ENCODE peak calls at places on chromosomes 6 and 20, in seven cellular contexts. E, I, R, U, G, A and O are unnamed samples.

GRCh38 chr6:170263410-170263809 is 27.5 kb downstream of the DLL1 start:
- DNase-seq in E (no peak), I (no peak), R (no peak), U (no peak), G (no peak), A (no peak), O (no peak)

GRCh38 chr6:22082278-22082677 is 214.6 kb downstream of the PRL start:
- DNase-seq in E (peak), I (no peak), R (no peak), U (peak), G (no peak), A (no peak), O (no peak)

GRCh38 chr6:62150048-62150663 is 135.9 kb downstream of the KHDRBS2 start:
- DNase-seq in E (peak), I (no peak), R (no peak), U (peak), G (no peak), A (peak), O (peak)

GRCh38 chr6:7557652-7558051 is 16.2 kb downstream of the DSP start:
- DNase-seq in E (no peak), I (no peak), R (no peak), U (no peak), G (no peak), A (no peak), O (no peak)

GRCh38 chr6:57004292-57004691 is 42.2 kb upstream of the KIAA1586 start:
- DNase-seq in E (no peak), I (no peak), R (no peak), U (no peak), G (no peak), A (no peak), O (no peak)

GRCh38 chr20:46936415-46937139 is 41.9 kb downstream of the EYA2 start:
- DNase-seq in E (no peak), I (no peak), R (no peak), U (no peak), G (no peak), A (no peak), O (no peak)

GRCh38 chr6:128635219-128635618 is 114.8 kb upstream of the PTPRK start:
- DNase-seq in E (no peak), I (no peak), R (no peak), U (no peak), G (no peak), A (no peak), O (no peak)

GRCh38 chr20:17680128-17680835 is 1.8 kb downstream of the RRBP1 start:
- DNase-seq in E (peak), I (peak), R (peak), U (peak), G (peak), A (peak), O (peak)

GRCh38 chr6:153170511-153170910 is 39.4 kb upstream of the RGS17 start:
- DNase-seq in E (no peak), I (no peak), R (no peak), U (peak), G (no peak), A (peak), O (peak)

GRCh38 chr20:56358070-56358469 is 704 bp upstream of the FAM210B start:
- DNase-seq in E (no peak), I (no peak), R (no peak), U (no peak), G (no peak), A (no peak), O (no peak)

GRCh38 chr6:31689249-31690110 is 8.6 kb upstream of the LY6G5C start:
- DNase-seq in E (no peak), I (no peak), R (no peak), U (no peak), G (no peak), A (no peak), O (no peak)

GRCh38 chr6:16414205-16414604 is 175.8 kb downstream of the GMPR start:
- DNase-seq in E (no peak), I (no peak), R (no peak), U (no peak), G (no peak), A (no peak), O (no peak)

GRCh38 chr6:154594474-154595198 is 84.2 kb upstream of the CNKSR3 start:
- DNase-seq in E (no peak), I (no peak), R (no peak), U (no peak), G (no peak), A (no peak), O (no peak)

GRCh38 chr6:84003140-84003539 is 30.4 kb upstream of the MRAP2 start:
- DNase-seq in E (no peak), I (no peak), R (no peak), U (no peak), G (no peak), A (no peak), O (no peak)

GRCh38 chr20:63102720-63103375 is 96.1 kb upstream of the BHLHE23 start:
- DNase-seq in E (peak), I (no peak), R (peak), U (peak), G (peak), A (peak), O (no peak)

GRCh38 chr20:62367136-62367482 is at the start of gene LAMA5:
- DNase-seq in E (peak), I (no peak), R (no peak), U (no peak), G (peak), A (no peak), O (peak)

GRCh38 chr6:52482903-52483670 is 62.9 kb downstream of the EFHC1 start:
- DNase-seq in E (no peak), I (no peak), R (no peak), U (peak), G (no peak), A (no peak), O (peak)

GRCh38 chr20:41476013-41476441 is 109.4 kb upstream of the EMILIN3 start:
- DNase-seq in E (peak), I (no peak), R (no peak), U (peak), G (peak), A (no peak), O (peak)

GRCh38 chr20:45341579-45341938 is 6.7 kb downstream of the SDC4 start:
- DNase-seq in E (peak), I (no peak), R (no peak), U (no peak), G (no peak), A (no peak), O (no peak)

GRCh38 chr20:45340951-45341350 is 7.3 kb downstream of the SDC4 start:
- DNase-seq in E (no peak), I (no peak), R (no peak), U (no peak), G (no peak), A (no peak), O (no peak)

GRCh38 chr20:45343445-45343866 is 4.8 kb downstream of the SDC4 start:
- DNase-seq in E (peak), I (no peak), R (no peak), U (no peak), G (peak), A (no peak), O (peak)

GRCh38 chr20:45342863-45343444 is 5.3 kb downstream of the SDC4 start:
- DNase-seq in E (no peak), I (no peak), R (no peak), U (no peak), G (no peak), A (no peak), O (no peak)

GRCh38 chr20:45341939-45342862 is 6.0 kb downstream of the SDC4 start:
- DNase-seq in E (peak), I (peak), R (peak), U (peak), G (peak), A (no peak), O (peak)
- TF ChIP-seq POLR2A in E (peak), I (no peak), R (peak), U (peak), G (peak), A (no peak), O (peak)

GRCh38 chr6:159778131-159778530 is 11.3 kb downstream of the TCP1 start:
- DNase-seq in E (no peak), I (no peak), R (no peak), U (no peak), G (no peak), A (no peak), O (no peak)

GRCh38 chr6:159777240-159777904 is 12.0 kb downstream of the TCP1 start:
- DNase-seq in E (no peak), I (no peak), R (no peak), U (no peak), G (peak), A (no peak), O (no peak)

DNA sequence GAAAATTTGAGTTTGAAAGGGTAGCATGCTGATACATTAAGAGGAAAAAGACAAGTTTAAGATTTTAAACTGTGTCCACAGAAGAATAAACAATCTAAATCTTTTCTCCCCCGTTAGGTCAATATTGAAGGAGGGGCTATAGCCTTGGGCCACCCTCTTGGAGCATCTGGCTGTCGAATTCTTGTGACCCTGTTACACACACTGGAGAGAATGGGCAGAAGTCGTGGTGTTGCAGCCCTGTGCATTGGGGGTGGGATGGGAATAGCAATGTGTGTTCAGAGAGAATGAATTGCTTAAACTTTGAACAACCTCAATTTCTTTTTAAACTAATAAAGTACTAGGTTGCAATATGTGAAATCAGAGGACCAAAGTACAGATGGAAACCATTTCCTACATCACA is 10.9 kb downstream of the TCP1 start:
- DNase-seq in E (no peak), I (no peak), R (no peak), U (no peak), G (no peak), A (no peak), O (no peak)
- TF ChIP-seq POLR2A in E (no peak), I (no peak), R (no peak), U (no peak), G (peak), A (no peak), O (no peak)

GRCh38 chr20:49247792-49248191 is 28.6 kb downstream of the DDX27 start:
- DNase-seq in E (no peak), I (no peak), R (no peak), U (no peak), G (no peak), A (no peak), O (no peak)

GRCh38 chr20:49247169-49247734 is 28.0 kb downstream of the DDX27 start:
- DNase-seq in E (no peak), I (no peak), R (no peak), U (no peak), G (no peak), A (no peak), O (no peak)

GRCh38 chr20:49248879-49249665 is 28.8 kb downstream of the ZNFX1 start:
- DNase-seq in E (no peak), I (no peak), R (no peak), U (no peak), G (no peak), A (no peak), O (no peak)

GRCh38 chr20:49248301-49248700 is 29.1 kb downstream of the DDX27 start:
- DNase-seq in E (no peak), I (no peak), R (no peak), U (no peak), G (no peak), A (no peak), O (no peak)

DNA sequence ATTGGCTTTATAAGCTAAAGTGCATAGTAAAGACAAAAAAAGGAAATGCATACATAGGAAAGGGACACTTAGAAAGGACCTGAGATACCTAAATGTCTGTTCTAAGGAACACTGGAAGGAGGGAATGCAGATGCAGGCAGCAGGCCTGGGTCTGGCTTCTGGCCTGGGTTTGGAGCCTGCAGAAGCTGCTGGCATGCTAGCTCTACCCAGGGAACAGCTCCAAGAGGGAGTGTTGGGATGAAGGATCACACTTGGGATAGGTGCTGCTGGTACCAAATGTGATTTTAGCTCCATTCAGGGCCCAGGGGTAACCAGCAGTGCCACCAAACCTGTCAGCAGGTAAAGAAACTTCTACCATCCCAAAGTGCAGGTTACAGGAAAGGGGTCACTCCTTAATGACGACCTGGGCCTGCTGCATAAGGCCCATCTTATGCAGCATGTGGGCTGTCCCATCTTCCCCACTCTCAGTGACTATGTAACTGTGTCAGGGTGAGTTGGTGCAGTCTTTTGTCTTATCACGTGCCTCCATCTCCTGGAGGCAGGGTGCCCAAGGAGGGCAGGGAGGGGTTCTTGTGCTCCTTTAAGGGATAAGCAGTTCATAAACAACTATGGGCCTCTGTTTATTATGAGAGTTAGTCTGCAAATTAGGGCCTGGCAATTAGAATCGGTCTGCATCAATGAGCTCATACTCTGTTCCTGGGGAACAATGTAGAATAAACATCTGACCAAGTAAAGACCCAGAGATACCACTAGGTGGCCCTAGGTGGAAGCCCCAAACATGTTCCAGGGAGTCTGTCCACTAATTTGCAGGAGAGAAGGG is 26.9 kb downstream of the DDX27 start:
- DNase-seq in E (peak), I (no peak), R (no peak), U (peak), G (no peak), A (peak), O (peak)
- TF ChIP-seq POLR2A in E (no peak), I (no peak), R (no peak), U (no peak), G (no peak), A (no peak), O (no peak)

GRCh38 chr6:156777866-156778614 is 862 bp downstream of the ARID1B start:
- DNase-seq in E (peak), I (peak), R (peak), U (peak), G (peak), A (peak), O (peak)
- TF ChIP-seq POLR2A in E (peak), I (peak), R (no peak), U (peak), G (peak), A (no peak), O (no peak)

GRCh38 chr20:50671626-50672025 is 19.7 kb downstream of the RIPOR3 start:
- DNase-seq in E (no peak), I (no peak), R (no peak), U (no peak), G (no peak), A (no peak), O (no peak)

GRCh38 chr20:50675671-50676376 is 15.5 kb downstream of the RIPOR3 start:
- DNase-seq in E (no peak), I (no peak), R (no peak), U (no peak), G (no peak), A (no peak), O (no peak)

GRCh38 chr20:50672400-50673145 is 18.8 kb downstream of the RIPOR3 start:
- DNase-seq in E (no peak), I (no peak), R (no peak), U (no peak), G (no peak), A (no peak), O (no peak)

GRCh38 chr20:50673831-50674825 is 17.2 kb downstream of the RIPOR3 start:
- DNase-seq in E (no peak), I (no peak), R (no peak), U (no peak), G (no peak), A (no peak), O (no peak)

DNA sequence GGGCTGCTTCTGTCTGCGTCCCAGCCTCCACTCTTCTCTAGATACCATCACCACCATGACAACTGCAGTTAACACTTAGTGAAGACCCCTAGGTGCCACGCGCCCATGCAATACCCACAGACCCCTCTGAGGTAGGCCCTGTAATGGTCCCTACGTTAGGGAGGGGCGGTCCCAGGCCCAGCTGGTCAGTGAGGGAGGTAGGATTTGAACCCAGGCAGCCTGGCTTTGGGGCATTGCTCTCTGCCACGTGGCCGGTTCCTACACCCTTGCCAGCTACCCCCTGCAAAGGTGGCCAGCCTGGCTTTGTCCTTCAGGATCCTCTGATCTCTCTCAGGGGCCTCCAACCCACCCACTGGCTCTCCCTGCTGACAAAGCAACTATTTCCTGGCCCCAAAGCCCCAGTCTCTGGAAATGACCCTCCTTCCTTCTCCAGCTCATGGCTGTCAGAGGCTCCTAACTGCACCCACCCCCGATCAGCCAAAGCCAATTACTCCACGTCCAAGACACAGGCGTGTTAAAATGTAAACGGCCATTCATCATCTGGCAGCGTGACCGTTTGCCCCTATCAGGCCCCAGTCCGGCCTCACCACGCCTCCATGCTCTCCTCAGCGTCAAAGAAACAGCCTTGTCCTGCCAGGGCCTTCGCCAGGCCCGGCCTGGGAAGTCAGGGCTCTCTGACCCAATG is 18.1 kb downstream of the RIPOR3 start:
- DNase-seq in E (peak), I (no peak), R (peak), U (no peak), G (peak), A (no peak), O (no peak)
- TF ChIP-seq POLR2A in E (no peak), I (no peak), R (peak), U (no peak), G (no peak), A (no peak), O (no peak)

GRCh38 chr6:139625998-139626975 is 251.8 kb upstream of the CITED2 start:
- DNase-seq in E (no peak), I (no peak), R (peak), U (no peak), G (no peak), A (no peak), O (peak)
- TF ChIP-seq POLR2A in E (no peak), I (no peak), R (no peak), U (no peak), G (no peak), A (no peak), O (no peak)

DNA sequence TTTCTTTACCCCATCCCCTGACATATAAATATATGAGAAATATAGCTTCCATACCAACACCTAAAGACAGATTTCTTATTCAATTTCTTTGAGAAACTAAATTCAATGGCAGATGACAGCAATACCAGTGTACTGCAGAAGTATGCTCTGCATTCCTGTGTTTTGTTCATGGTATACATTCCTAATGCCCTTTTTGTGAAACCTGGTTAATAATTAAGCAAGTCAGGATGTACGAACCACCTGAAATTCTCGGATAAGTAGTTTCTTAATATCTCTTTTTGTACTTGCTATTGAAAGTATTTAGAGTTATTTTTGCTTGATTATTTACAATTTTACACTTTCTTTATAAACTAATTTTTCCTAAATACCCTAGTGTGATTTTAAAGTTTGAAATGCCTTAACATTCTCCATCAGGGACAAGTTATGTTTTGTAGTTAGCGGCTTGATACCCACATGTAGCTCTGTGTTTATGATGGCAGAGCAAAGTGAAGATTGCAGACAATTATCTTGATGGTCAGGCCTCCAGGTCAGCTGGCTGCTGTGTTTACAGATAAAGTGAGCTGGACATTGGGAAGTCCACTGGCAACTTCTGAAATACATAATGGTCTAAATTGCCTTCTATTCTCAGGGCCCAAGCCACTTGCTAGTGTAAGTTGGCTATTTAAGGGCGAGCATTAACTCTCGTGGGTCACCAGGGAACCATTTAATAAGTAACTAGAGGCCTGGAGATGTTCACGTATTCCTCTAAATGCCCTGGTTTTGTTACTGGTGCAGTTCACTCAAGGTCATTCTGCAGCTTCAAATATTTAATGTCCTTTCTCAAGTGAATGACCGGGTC is 58.2 kb downstream of the PLCB1 start:
- DNase-seq in E (no peak), I (no peak), R (no peak), U (no peak), G (no peak), A (no peak), O (no peak)
- TF ChIP-seq POLR2A in E (no peak), I (no peak), R (no peak), U (no peak), G (no peak), A (no peak), O (no peak)

GRCh38 chr6:161223646-161224045 is 50.2 kb downstream of the AGPAT4 start:
- DNase-seq in E (no peak), I (no peak), R (no peak), U (no peak), G (no peak), A (no peak), O (no peak)
- TF ChIP-seq POLR2A in E (no peak), I (no peak), R (no peak), U (no peak), G (no peak), A (no peak), O (no peak)